ENCODE peak calls at places on chromosomes 5 and 9, in nine cellular contexts. X, G, B, W, U, O, N, F and H are unnamed samples.

GRCh38 chr5:80059354-80059980 is 24.3 kb downstream of the THBS4 start:
- DNase-seq in X (no peak), G (no peak), B (no peak), W (no peak), U (no peak), O (no peak), N (no peak), F (no peak), H (no peak)

GRCh38 chr5:79493596-79494343 is 20.2 kb downstream of the HOMER1 start:
- DNase-seq in X (peak), G (no peak), B (no peak), W (no peak), U (no peak), O (no peak), N (no peak), F (no peak), H (no peak)

GRCh38 chr5:136084698-136085097 is 47.9 kb upstream of the SMAD5 start:
- DNase-seq in X (no peak), G (no peak), B (no peak), W (no peak), U (no peak), O (no peak), N (no peak), F (peak), H (no peak)

GRCh38 chr5:175096469-175097185 is 347.4 kb downstream of the DRD1 start:
- DNase-seq in X (no peak), G (no peak), B (no peak), W (no peak), U (no peak), O (no peak), N (no peak), F (no peak), H (no peak)

GRCh38 chr9:93642961-93643360 is 66.6 kb downstream of the PHF2 start:
- DNase-seq in X (no peak), G (no peak), B (no peak), W (no peak), U (no peak), O (no peak), N (peak), F (no peak), H (peak)

GRCh38 chr9:16090907-16091629 is 538.2 kb downstream of the CCDC171 start:
- DNase-seq in X (no peak), G (no peak), B (no peak), W (no peak), U (no peak), O (no peak), N (no peak), F (no peak), H (no peak)

GRCh38 chr9:19619221-19619620 is 169.6 kb downstream of the SLC24A2 start:
- DNase-seq in X (no peak), G (no peak), B (no peak), W (no peak), U (no peak), O (no peak), N (no peak), F (no peak), H (no peak)

GRCh38 chr5:62627901-62628300 is 49.3 kb downstream of the LRRC70 start:
- DNase-seq in X (no peak), G (no peak), B (no peak), W (no peak), U (no peak), O (no peak), N (no peak), F (no peak), H (no peak)

GRCh38 chr5:172611913-172612312 is 29.1 kb upstream of the NEURL1B start:
- DNase-seq in X (no peak), G (no peak), B (no peak), W (no peak), U (no peak), O (no peak), N (no peak), F (no peak), H (no peak)